ENCODE peak calls at places on chromosomes 5 and 9, in six cellular contexts. One of them, this sample, is unnamed. For H3K27me3 and H3K4me1, the result is how much of the 10 kb centered on the place peaks cover.

GRCh38 chr9:98158071-98158791 is 34.2 kb downstream of the CORO2A start:
- DNase-seq in HepG2: peak
- DNase-seq in esophagus squamous epithelium: no peak
- DNase-seq in IMR-90: no peak
- DNase-seq in tibial nerve: no peak
- DNase-seq in stomach: peak
- DNase-seq in this sample: no peak

GRCh38 chr5:117054808-117055398 is 480.3 kb upstream of the SEMA6A start:
- DNase-seq in HepG2: no peak
- DNase-seq in esophagus squamous epithelium: no peak
- DNase-seq in IMR-90: no peak
- DNase-seq in tibial nerve: no peak
- DNase-seq in stomach: no peak
- DNase-seq in this sample: no peak

GRCh38 chr5:69285448-69286116 is 47.0 kb downstream of the CCDC125 start:
- DNase-seq in HepG2: no peak
- DNase-seq in esophagus squamous epithelium: no peak
- DNase-seq in IMR-90: no peak
- DNase-seq in tibial nerve: no peak
- DNase-seq in stomach: no peak
- DNase-seq in this sample: no peak

GRCh38 chr5:170691623-170692022 is 91.9 kb upstream of the GABRP start:
- DNase-seq in HepG2: no peak
- DNase-seq in esophagus squamous epithelium: no peak
- DNase-seq in IMR-90: no peak
- DNase-seq in tibial nerve: no peak
- DNase-seq in stomach: no peak
- DNase-seq in this sample: no peak

GRCh38 chr9:135559606-135560005 is 1.9 kb upstream of the PAEP start:
- DNase-seq in HepG2: no peak
- DNase-seq in esophagus squamous epithelium: no peak
- DNase-seq in IMR-90: no peak
- DNase-seq in tibial nerve: no peak
- DNase-seq in stomach: no peak
- DNase-seq in this sample: no peak

GRCh38 chr5:142984016-142984415 is 213.8 kb downstream of the ARHGAP26 start:
- DNase-seq in HepG2: no peak
- DNase-seq in esophagus squamous epithelium: no peak
- DNase-seq in IMR-90: peak
- DNase-seq in tibial nerve: no peak
- DNase-seq in stomach: no peak
- DNase-seq in this sample: no peak

GRCh38 chr5:172694541-172694940 is 53.5 kb downstream of the NEURL1B start:
- DNase-seq in HepG2: no peak
- DNase-seq in esophagus squamous epithelium: no peak
- DNase-seq in IMR-90: no peak
- DNase-seq in tibial nerve: no peak
- DNase-seq in stomach: no peak
- DNase-seq in this sample: no peak

GRCh38 chr5:125928663-125929062 is 494.5 kb upstream of the GRAMD2B start:
- DNase-seq in HepG2: no peak
- DNase-seq in esophagus squamous epithelium: no peak
- DNase-seq in IMR-90: no peak
- DNase-seq in tibial nerve: no peak
- DNase-seq in stomach: no peak
- DNase-seq in this sample: no peak

GRCh38 chr5:16776611-16777251 is 159.4 kb downstream of the MYO10 start:
- DNase-seq in HepG2: peak
- DNase-seq in esophagus squamous epithelium: no peak
- DNase-seq in IMR-90: no peak
- DNase-seq in tibial nerve: peak
- DNase-seq in stomach: no peak
- DNase-seq in this sample: peak

GRCh38 chr5:125455041-125455440 is 708.6 kb upstream of the ZNF608 start:
- DNase-seq in HepG2: no peak
- DNase-seq in esophagus squamous epithelium: no peak
- DNase-seq in IMR-90: peak
- DNase-seq in tibial nerve: no peak
- DNase-seq in stomach: no peak
- DNase-seq in this sample: no peak

GRCh38 chr5:179427676-179428056 is 82.4 kb upstream of the ADAMTS2 start:
- DNase-seq in HepG2: no peak
- DNase-seq in esophagus squamous epithelium: no peak
- DNase-seq in IMR-90: no peak
- DNase-seq in tibial nerve: no peak
- DNase-seq in stomach: no peak
- DNase-seq in this sample: no peak

GRCh38 chr5:134460551-134460950 is 48.9 kb upstream of the CDKN2AIPNL start:
- DNase-seq in HepG2: no peak
- DNase-seq in esophagus squamous epithelium: no peak
- DNase-seq in IMR-90: no peak
- DNase-seq in tibial nerve: no peak
- DNase-seq in stomach: no peak
- DNase-seq in this sample: no peak

GRCh38 chr5:93658044-93658443 is 75.0 kb downstream of the NR2F1 start:
- DNase-seq in HepG2: no peak
- DNase-seq in esophagus squamous epithelium: no peak
- DNase-seq in IMR-90: peak
- DNase-seq in tibial nerve: no peak
- DNase-seq in stomach: no peak
- DNase-seq in this sample: no peak

GRCh38 chr9:107215381-107215780 is 67.7 kb upstream of the RAD23B start:
- DNase-seq in HepG2: no peak
- DNase-seq in esophagus squamous epithelium: no peak
- DNase-seq in IMR-90: peak
- DNase-seq in tibial nerve: no peak
- DNase-seq in stomach: no peak
- DNase-seq in this sample: no peak

GRCh38 chr9:5633243-5633642 is 4.3 kb downstream of the RIC1 start:
- DNase-seq in HepG2: no peak
- DNase-seq in esophagus squamous epithelium: no peak
- DNase-seq in IMR-90: peak
- DNase-seq in tibial nerve: no peak
- DNase-seq in stomach: no peak
- DNase-seq in this sample: no peak

GRCh38 chr5:180816608-180817534 is 14.3 kb upstream of the MGAT1 start:
- DNase-seq in HepG2: no peak
- DNase-seq in esophagus squamous epithelium: no peak
- DNase-seq in IMR-90: peak
- DNase-seq in tibial nerve: no peak
- DNase-seq in stomach: no peak
- DNase-seq in this sample: peak
- TF ChIP-seq POLR2A in HepG2: no peak
- TF ChIP-seq POLR2A in esophagus squamous epithelium: no peak
- TF ChIP-seq POLR2A in IMR-90: no peak
- TF ChIP-seq POLR2A in tibial nerve: no peak
- TF ChIP-seq POLR2A in stomach: no peak
- TF ChIP-seq POLR2A in this sample: no peak

DNA sequence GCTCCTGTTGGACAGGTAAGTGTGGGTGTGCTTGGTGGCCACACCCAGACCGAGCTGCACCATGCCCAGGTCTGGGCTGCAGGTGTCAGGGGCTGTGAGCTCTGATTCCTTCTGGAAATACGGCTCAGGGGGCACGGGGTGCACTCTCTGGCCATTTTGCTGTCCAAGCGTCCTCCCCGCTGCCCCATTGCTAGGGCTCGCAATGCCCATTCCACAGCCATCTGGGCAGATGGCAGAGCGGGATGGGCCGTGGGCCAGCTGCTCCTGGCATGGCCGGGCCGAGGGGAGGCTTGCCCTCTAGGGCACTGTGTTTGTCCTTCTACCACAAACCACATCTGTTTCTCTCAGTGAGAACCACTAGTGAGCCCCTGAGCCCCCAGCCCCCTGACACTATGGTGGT is 67.9 kb upstream of the RXRA start:
- DNase-seq in HepG2: no peak
- DNase-seq in esophagus squamous epithelium: no peak
- DNase-seq in IMR-90: no peak
- DNase-seq in tibial nerve: no peak
- DNase-seq in stomach: no peak
- DNase-seq in this sample: no peak
- H3K27me3 ChIP-seq in HepG2: under half
- H3K27me3 ChIP-seq in esophagus squamous epithelium: under half
- H3K27me3 ChIP-seq in IMR-90: under half
- H3K27me3 ChIP-seq in tibial nerve: under half
- H3K27me3 ChIP-seq in stomach: under half
- H3K27me3 ChIP-seq in this sample: under half

DNA sequence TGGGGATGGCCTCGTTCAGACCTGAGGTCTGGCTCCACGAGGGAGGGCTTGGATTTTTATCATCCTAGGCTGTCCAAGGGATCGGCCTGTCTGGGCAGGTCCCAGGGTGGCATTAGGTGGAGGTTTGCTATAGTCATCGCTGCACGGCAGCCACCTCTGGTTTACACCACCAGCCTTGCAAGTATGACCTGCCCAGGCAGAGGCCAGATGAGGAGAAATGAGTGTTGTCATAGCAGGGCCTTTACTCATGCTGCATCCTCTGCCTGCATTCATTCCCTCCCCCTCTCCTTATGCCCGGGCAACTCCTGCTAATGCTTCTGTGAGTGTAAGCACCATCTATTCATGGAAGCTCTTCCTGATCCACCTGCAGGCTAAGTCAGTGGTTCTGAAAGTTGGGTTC is 15.3 kb upstream of the NDST1 start:
- DNase-seq in HepG2: no peak
- DNase-seq in esophagus squamous epithelium: no peak
- DNase-seq in IMR-90: peak
- DNase-seq in tibial nerve: no peak
- DNase-seq in stomach: no peak
- DNase-seq in this sample: no peak
- H3K4me1 ChIP-seq in HepG2: half or more
- H3K4me1 ChIP-seq in esophagus squamous epithelium: half or more
- H3K4me1 ChIP-seq in IMR-90: half or more
- H3K4me1 ChIP-seq in tibial nerve: under half
- H3K4me1 ChIP-seq in stomach: half or more
- H3K4me1 ChIP-seq in this sample: half or more

GRCh38 chr5:10249948-10250803 is at the start of gene CCT5:
- DNase-seq in HepG2: peak
- DNase-seq in esophagus squamous epithelium: peak
- DNase-seq in IMR-90: peak
- DNase-seq in tibial nerve: peak
- DNase-seq in stomach: peak
- DNase-seq in this sample: peak
- TF ChIP-seq POLR2A in HepG2: peak
- TF ChIP-seq POLR2A in esophagus squamous epithelium: peak
- TF ChIP-seq POLR2A in IMR-90: peak
- TF ChIP-seq POLR2A in tibial nerve: peak
- TF ChIP-seq POLR2A in stomach: no peak
- TF ChIP-seq POLR2A in this sample: no peak

GRCh38 chr5:168218746-168219145 is 72.7 kb upstream of the WWC1 start:
- DNase-seq in HepG2: no peak
- DNase-seq in esophagus squamous epithelium: no peak
- DNase-seq in IMR-90: no peak
- DNase-seq in tibial nerve: no peak
- DNase-seq in stomach: no peak
- DNase-seq in this sample: no peak
- H3K27me3 ChIP-seq in HepG2: under half
- H3K27me3 ChIP-seq in esophagus squamous epithelium: under half
- H3K27me3 ChIP-seq in IMR-90: under half
- H3K27me3 ChIP-seq in tibial nerve: under half
- H3K27me3 ChIP-seq in stomach: under half
- H3K27me3 ChIP-seq in this sample: under half

DNA sequence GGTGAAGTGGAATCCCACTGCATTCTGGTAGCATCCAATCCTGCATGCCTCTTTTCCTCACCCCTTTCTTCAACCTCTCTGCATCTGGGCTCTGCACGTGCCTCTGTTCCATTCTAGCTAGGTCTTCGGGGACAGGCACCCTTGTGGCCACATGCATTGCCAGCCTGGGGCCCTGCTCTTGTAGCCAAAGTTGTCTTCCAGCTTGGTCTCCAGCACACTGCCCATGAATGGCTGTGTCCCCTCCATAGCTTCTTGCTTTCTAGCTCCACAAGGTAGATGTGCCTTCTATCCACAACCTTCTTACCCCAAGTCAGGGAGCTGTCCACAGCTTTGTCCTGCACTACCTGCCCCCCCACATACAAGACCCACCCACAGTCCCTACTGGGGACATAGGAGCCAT is 32.6 kb downstream of the ALG2 start:
- DNase-seq in HepG2: no peak
- DNase-seq in esophagus squamous epithelium: no peak
- DNase-seq in IMR-90: no peak
- DNase-seq in tibial nerve: no peak
- DNase-seq in stomach: no peak
- DNase-seq in this sample: no peak
- H3K4me1 ChIP-seq in HepG2: under half
- H3K4me1 ChIP-seq in esophagus squamous epithelium: under half
- H3K4me1 ChIP-seq in IMR-90: under half
- H3K4me1 ChIP-seq in tibial nerve: under half
- H3K4me1 ChIP-seq in stomach: under half
- H3K4me1 ChIP-seq in this sample: under half

GRCh38 chr9:127855522-127855921 is 1.1 kb upstream of the ENG start:
- DNase-seq in HepG2: no peak
- DNase-seq in esophagus squamous epithelium: no peak
- DNase-seq in IMR-90: no peak
- DNase-seq in tibial nerve: no peak
- DNase-seq in stomach: no peak
- DNase-seq in this sample: no peak
- TF ChIP-seq POLR2A in HepG2: no peak
- TF ChIP-seq POLR2A in esophagus squamous epithelium: no peak
- TF ChIP-seq POLR2A in IMR-90: no peak
- TF ChIP-seq POLR2A in tibial nerve: no peak
- TF ChIP-seq POLR2A in stomach: no peak
- TF ChIP-seq POLR2A in this sample: no peak

DNA sequence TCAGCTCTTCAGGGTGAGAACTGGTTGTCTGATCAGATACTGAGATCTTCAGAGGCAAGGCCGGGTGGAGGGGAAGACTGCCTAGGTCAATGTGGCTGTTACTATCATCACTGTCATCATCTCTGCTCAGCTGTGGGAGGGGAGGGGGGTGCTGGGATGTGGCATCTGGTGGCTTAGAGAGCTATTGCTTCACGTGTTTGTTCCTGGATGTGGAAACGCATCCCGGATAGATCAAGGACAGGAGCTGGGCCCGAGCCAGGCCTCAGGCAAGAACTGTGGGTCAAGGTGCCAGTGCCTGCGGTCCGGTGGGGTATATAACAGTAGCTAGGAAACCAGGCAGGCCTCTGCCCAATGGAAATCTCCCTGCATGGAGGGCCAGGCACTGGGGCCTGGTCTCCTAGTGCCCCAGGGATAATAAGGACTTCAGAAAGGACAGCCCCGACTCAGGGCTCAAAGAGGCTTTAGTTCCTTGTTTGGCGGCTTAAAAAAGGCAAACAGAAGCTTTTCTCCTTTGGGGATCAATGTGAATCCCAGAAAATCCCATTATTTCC is 30.3 kb upstream of the TIFAB start:
- DNase-seq in HepG2: peak
- DNase-seq in esophagus squamous epithelium: no peak
- DNase-seq in IMR-90: no peak
- DNase-seq in tibial nerve: no peak
- DNase-seq in stomach: no peak
- DNase-seq in this sample: no peak
- H3K27me3 ChIP-seq in HepG2: under half
- H3K27me3 ChIP-seq in esophagus squamous epithelium: under half
- H3K27me3 ChIP-seq in IMR-90: half or more
- H3K27me3 ChIP-seq in tibial nerve: under half
- H3K27me3 ChIP-seq in stomach: under half
- H3K27me3 ChIP-seq in this sample: under half

This sample was measured in testis.